ENCODE peak calls at places on chromosomes 4 and X, in nine cellular contexts. P is upper lobe of left lung, I is GM10248, D is uterus, X is NB4, F is GM12865, J is dorsolateral prefrontal cortex, W is mesothelial cell of epicardium, S is suprapubic skin. O is an unnamed sample.

GRCh38 chr4:116598155-116598979 is 487.0 kb downstream of the TRAM1L1 start:
- DNase-seq in P (peak; percentile 38), I (no peak), D (no peak), X (no peak), F (no peak), J (no peak), W (no peak), S (no peak), O (no peak)

GRCh38 chr4:20805716-20806115 is 105.5 kb downstream of the PACRGL start:
- DNase-seq in P (no peak), I (no peak), D (no peak), X (no peak), F (no peak), J (no peak), W (no peak), S (no peak), O (no peak)

GRCh38 chr4:81457921-81458520 is 13.7 kb downstream of the RASGEF1B start:
- DNase-seq in P (no peak), I (no peak), D (no peak), X (no peak), F (no peak), J (no peak), W (no peak), S (no peak), O (no peak)

GRCh38 chrX:52811065-52811625 is at the start of gene XAGE5:
- DNase-seq in P (no peak), I (no peak), D (no peak), X (no peak), F (no peak), J (no peak), W (no peak), S (no peak), O (no peak)

GRCh38 chr4:118348886-118349285 is 3.9 kb downstream of the PRSS12 start:
- DNase-seq in P (peak; percentile 6), I (no peak), D (no peak), X (peak; percentile 54), F (no peak), J (no peak), W (no peak), S (no peak), O (no peak)

GRCh38 chrX:101550362-101550761 is at the start of gene ARMCX1:
- DNase-seq in P (peak; percentile 68), I (no peak), D (peak; percentile 84), X (peak; percentile 1), F (peak; percentile 53), J (peak; percentile 70), W (no peak), S (peak; percentile 81), O (no peak)

GRCh38 chrX:96568088-96568487 is 116.6 kb upstream of the DIAPH2 start:
- DNase-seq in P (no peak), I (no peak), D (no peak), X (peak; percentile 5), F (no peak), J (no peak), W (no peak), S (no peak), O (no peak)

GRCh38 chr4:87079967-87080366 is 140.5 kb downstream of the KLHL8 start:
- DNase-seq in P (no peak), I (no peak), D (no peak), X (peak; percentile 55), F (no peak), J (no peak), W (no peak), S (no peak), O (no peak)

GRCh38 chr4:95550566-95550965 is 1.8 kb upstream of the UNC5C start:
- DNase-seq in P (no peak), I (no peak), D (no peak), X (no peak), F (no peak), J (no peak), W (no peak), S (no peak), O (no peak)

GRCh38 chr4:21470531-21470930 is 478.0 kb downstream of the KCNIP4 start:
- DNase-seq in P (no peak), I (no peak), D (no peak), X (peak; percentile 9), F (no peak), J (no peak), W (no peak), S (no peak), O (no peak)

GRCh38 chrX:46758163-46758955 is 559 bp downstream of the SLC9A7 start:
- DNase-seq in P (peak; percentile 70), I (no peak), D (no peak), X (no peak), F (peak; percentile 51), J (no peak), W (no peak), S (no peak), O (peak; percentile 14)

GRCh38 chrX:10397349-10397748 is 223.0 kb downstream of the MID1 start:
- DNase-seq in P (no peak), I (no peak), D (no peak), X (peak; percentile 84), F (no peak), J (no peak), W (no peak), S (no peak), O (no peak)

GRCh38 chrX:10398271-10398670 is 222.1 kb downstream of the MID1 start:
- DNase-seq in P (no peak), I (no peak), D (no peak), X (no peak), F (no peak), J (no peak), W (no peak), S (no peak), O (no peak)

GRCh38 chrX:10399152-10399741 is 221.1 kb downstream of the MID1 start:
- DNase-seq in P (no peak), I (no peak), D (no peak), X (no peak), F (no peak), J (no peak), W (no peak), S (no peak), O (no peak)

GRCh38 chrX:10404435-10404834 is 215.9 kb downstream of the MID1 start:
- DNase-seq in P (no peak), I (no peak), D (no peak), X (no peak), F (no peak), J (no peak), W (no peak), S (no peak), O (no peak)

GRCh38 chrX:10401239-10401638 is 219.1 kb downstream of the MID1 start:
- DNase-seq in P (no peak), I (no peak), D (no peak), X (peak; percentile 2), F (peak; percentile 1), J (no peak), W (no peak), S (no peak), O (no peak)
- TF ChIP-seq CTCF in P (no peak), I (no peak), D (no peak), X (no peak), F (no peak), J (no peak), W (peak; percentile 36), S (no peak), O (no peak)

DNA sequence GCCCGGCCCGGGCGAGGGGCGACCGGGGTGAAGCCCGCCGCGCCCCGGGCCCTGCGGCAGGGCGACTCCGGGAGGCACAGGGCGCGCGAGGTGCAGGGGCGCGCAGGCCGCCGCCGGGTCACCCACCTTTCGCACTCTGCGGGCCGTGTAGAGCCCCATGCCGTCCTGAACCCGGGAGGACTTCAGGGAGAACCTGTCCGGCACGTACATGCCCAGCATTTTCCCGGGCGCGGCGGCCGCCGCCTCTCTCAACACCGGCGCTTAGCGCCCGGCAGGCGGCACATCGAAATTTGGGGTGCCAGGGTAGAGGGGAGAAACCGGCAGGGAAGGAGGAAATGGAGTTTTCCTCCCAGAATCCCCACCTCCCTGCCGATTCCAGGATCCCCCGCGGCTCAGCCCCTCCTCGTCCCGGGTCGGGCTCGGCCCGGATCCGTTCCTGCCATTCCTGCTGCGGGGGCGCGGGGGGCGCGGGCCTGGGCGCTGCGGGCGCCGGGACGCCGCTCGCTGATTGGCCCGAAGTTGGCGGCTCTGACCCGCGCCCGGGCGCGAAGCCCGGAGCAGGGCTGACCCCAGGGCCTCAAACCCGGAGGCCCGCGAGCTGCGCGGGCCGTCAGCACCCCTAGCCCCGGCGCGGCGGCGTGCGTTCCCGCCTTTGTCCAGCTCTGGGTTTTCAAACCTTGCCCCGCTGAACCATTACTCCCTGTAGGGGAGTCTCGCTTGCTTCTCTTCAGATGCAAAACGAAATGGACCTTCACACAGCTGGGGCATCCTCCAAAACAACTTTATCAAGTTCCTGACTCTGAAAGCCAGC is at the start of gene PRDM5:
- DNase-seq in P (peak; percentile 94), I (peak; percentile 28), D (peak; percentile 52), X (no peak), F (no peak), J (no peak), W (peak; percentile 37), S (peak; percentile 70), O (peak; percentile 38)
- TF ChIP-seq CTCF in P (peak; percentile 11), I (no peak), D (peak; percentile 23), X (no peak), F (no peak), J (no peak), W (no peak), S (peak; percentile 11), O (no peak)

DNA sequence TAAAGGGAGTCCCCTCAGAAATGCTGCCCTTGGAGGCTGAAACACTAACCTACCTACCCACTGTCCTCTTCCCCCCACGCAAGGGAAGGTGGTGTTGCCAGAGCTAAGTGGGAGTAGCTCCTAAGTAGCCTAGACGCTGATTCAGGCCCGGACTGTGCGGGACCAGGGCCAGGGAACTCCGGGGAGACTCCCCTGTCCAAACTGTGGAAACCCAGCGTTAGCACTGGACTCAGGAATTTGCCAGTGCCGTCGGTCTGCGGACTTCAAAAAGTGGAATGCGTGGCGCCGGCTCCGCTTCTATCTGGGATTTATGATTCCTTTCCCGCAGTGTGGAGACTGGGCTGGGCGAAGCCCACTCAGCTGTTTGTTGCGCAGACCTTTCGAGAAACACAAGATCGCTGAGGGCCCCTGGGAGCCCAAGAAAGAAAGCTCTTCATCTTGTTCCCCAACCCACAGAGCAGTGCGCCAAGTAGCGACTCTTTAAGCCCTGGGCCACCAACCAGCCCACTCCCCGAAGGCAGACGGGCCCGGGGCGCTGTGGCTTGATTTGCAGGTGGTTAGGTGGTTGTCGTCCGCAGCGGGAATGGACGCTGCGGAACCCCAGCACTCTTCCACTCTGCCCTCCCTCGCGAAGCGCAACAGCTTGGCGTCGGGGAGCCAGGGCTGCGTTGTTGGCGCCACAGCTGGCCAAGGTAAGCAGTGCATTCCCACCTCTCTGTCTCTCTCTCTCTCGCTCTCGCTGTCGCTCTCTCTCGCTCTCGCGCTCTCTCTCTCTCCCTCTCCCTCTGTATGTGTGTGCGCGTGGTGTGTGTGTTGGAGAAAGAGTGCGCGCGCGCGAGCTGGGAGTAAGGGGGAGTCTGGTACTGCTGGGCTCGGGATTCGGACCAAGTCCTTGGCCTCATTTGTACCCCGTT is 2.0 kb downstream of the TMEM255A start:
- DNase-seq in P (peak; percentile 84), I (peak; percentile 60), D (peak; percentile 73), X (peak; percentile 68), F (peak; percentile 83), J (peak; percentile 29), W (no peak), S (peak; percentile 64), O (peak; percentile 48)
- TF ChIP-seq CTCF in P (peak; percentile 56), I (peak; percentile 64), D (peak; percentile 30), X (peak; percentile 38), F (peak; percentile 69), J (peak; percentile 13), W (no peak), S (peak; percentile 30), O (peak; percentile 52)

DNA sequence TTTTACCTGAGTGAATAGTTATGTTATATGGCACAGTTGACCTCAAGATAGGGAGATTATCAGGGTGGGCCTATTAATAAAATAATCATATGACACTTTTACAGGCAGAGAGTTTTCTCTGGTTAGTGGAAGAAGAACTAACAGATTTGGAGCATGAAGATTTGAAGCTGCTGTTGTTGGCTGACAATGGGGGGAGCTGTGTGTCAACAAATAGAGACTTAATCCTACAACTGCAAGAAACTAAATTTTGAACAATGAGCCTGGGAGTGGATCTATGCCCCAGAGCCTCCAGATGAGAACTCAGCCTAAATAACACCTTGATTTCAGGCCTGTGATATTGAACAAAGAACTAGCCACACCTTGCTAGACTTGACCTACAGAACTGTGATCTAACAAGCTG is 7.2 kb upstream of the CCSER1 start:
- DNase-seq in P (no peak), I (no peak), D (no peak), X (peak; percentile 4), F (peak; percentile 40), J (no peak), W (no peak), S (no peak), O (no peak)
- TF ChIP-seq CTCF in P (no peak), I (peak; percentile 25), D (no peak), X (no peak), F (peak; percentile 32), J (no peak), W (no peak), S (no peak), O (peak; percentile 30)